ENCODE peak calls at places on chromosome 19, in seven cellular contexts. Z is aorta; T is CD8-positive, alpha-beta memory T cell; O is neuronal stem cell; H is astrocyte; X is mucosa of descending colon; F is uterus. D is an unnamed sample. For H3K4me1, the result is how much of the 10 kb centered on the place peaks cover.

GRCh38 chr19:16441661-16442071 is 30.1 kb downstream of the EPS15L1 start:
- DNase-seq in Z (no peak), T (no peak), O (peak), H (no peak), X (peak), F (no peak), D (no peak)

GRCh38 chr19:23481043-23481442 is 85.8 kb upstream of the ZNF91 start:
- DNase-seq in Z (no peak), T (no peak), O (no peak), H (no peak), X (no peak), F (no peak), D (no peak)

GRCh38 chr19:16791942-16792341 is 37.3 kb upstream of the SIN3B start:
- DNase-seq in Z (no peak), T (no peak), O (no peak), H (no peak), X (no peak), F (no peak), D (no peak)

GRCh38 chr19:11296264-11296663 is 304 bp downstream of the TSPAN16 start:
- DNase-seq in Z (no peak), T (no peak), O (no peak), H (no peak), X (no peak), F (peak), D (no peak)

GRCh38 chr19:55301459-55302331 is 17.9 kb downstream of the BRSK1 start:
- DNase-seq in Z (peak), T (peak), O (peak), H (peak), X (peak), F (peak), D (no peak)

GRCh38 chr19:38213911-38214625 is 10.0 kb downstream of the DPF1 start:
- DNase-seq in Z (no peak), T (peak), O (no peak), H (peak), X (no peak), F (no peak), D (no peak)

GRCh38 chr19:52444506-52444905 is 8.8 kb upstream of the ZNF578 start:
- DNase-seq in Z (no peak), T (no peak), O (no peak), H (no peak), X (no peak), F (no peak), D (no peak)

GRCh38 chr19:5436101-5436947 is 18.9 kb upstream of the ZNRF4 start:
- DNase-seq in Z (no peak), T (no peak), O (peak), H (peak), X (no peak), F (no peak), D (no peak)

DNA sequence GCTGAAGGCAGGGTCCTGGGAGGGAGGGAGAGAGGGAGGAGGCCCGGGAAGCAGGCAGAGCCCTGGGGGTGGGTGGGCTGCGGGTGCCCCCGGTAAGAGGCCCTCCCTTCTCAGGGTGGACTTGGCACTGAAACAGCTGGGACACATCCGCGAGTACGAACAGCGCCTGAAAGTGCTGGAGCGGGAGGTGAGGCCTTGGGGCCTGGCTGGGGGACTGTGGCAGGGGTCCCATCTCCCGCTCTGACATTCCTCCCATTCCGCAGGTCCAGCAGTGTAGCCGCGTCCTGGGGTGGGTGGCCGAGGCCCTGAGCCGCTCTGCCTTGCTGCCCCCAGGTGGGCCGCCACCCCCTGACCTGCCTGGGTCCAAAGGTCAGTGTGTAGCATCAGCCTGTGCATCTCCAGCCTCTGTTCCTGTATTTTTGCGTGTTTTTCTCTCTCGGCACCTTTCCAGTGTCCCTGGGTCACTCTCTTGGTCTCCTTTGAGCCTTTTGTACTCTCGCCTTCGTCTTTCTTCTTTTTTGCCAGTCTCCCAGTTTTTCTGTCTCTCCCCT is 53.4 kb downstream of the TRPM4 start:
- DNase-seq in Z (no peak), T (no peak), O (no peak), H (no peak), X (no peak), F (no peak), D (no peak)
- H3K4me1 ChIP-seq in Z (under half), T (under half), O (under half), H (under half), X (under half), F (under half), D (under half)

DNA sequence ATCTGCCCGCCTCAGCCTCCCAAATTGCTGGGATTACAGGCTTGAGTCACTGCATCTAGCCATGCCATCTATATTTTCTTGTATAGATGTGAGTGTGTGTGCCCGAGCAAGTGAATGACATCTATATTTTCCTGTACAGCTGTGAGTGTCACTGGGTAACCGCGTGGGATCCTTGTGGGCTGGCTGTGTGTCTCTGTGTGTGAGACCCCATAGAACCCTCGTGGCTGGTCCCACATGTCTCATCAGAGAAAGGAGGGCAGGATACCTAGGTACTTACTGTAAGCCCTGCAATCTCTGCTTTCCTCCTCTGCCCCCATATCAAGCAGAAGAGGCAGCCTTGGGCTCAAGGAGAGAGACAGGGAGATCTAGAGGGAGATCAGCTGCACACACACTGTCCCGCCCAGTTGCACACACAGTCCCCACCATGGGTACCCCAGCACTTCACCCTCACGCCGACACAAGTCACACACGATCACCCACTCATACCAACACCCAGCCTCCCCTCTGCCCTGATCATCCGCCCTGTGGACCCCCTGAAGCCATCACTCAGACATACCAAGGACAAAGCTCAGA is 658 bp downstream of the DENND1C start:
- DNase-seq in Z (no peak), T (no peak), O (no peak), H (no peak), X (no peak), F (no peak), D (no peak)
- H3K4me3 ChIP-seq in Z (no peak), T (peak), O (no peak), H (no peak), X (no peak), F (no peak), D (peak)

GRCh38 chr19:35142531-35143230 is 374 bp upstream of the FXYD7 start:
- DNase-seq in Z (peak), T (peak), O (no peak), H (no peak), X (peak), F (no peak), D (no peak)
- H3K4me1 ChIP-seq in Z (under half), T (under half), O (under half), H (under half), X (under half), F (under half), D (under half)

DNA sequence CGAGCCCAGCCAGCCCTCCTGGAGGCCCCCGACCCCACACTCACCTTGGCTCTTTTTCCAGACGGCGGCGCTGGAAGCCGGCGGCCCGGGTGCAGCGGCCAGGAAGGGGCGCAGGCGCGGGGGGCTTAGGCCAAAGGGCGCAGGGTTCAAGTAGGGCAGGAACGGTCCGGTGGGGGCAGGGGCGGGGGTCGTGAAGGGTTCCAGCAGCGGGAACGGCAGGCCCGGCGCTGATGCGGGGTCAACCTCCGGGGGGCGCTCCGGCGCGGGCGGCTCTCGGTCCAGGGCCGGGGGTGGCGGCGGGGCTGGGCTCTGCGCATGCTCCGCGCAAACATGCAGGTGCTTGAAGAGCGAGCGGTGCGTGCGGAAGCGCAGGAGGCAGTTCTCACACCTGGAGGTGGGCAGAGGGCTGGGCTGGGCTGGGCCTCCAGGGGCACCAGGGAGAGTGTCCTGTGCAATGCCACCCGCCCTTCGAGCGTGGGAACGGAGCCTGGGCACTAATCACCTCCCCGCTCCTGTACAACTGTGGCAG is 2.3 kb downstream of the ZNF414 start:
- DNase-seq in Z (no peak), T (no peak), O (no peak), H (no peak), X (peak), F (no peak), D (no peak)
- H3K4me3 ChIP-seq in Z (no peak), T (no peak), O (no peak), H (no peak), X (no peak), F (no peak), D (no peak)

DNA sequence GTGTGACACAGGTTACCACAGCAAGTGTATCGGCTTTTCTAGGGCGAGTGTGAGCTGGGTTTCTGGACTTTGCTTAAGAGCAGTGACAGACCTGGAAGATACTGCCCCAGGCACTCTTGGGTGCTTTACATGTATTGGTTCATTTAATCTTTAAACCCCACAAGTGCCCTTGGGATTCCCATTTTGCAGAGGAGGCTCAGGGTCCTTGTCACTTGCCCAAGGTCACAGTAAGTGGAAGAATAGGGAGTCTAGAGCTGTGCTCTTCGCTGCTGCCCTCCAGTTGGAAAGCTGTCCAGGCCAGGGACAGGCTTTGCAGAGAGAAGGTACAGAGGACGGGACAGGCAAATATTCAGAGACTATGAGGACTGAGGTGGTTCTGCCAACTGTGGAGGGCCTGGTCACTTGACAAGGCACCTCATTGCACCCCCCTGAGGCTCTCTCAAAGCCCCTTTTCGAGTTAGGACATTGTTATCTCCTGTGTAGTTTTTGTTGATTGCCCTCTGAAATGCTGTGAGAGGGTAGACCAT is 42.4 kb downstream of the BBC3 start:
- DNase-seq in Z (no peak), T (no peak), O (no peak), H (no peak), X (no peak), F (no peak), D (no peak)
- H3K4me1 ChIP-seq in Z (under half), T (half or more), O (under half), H (under half), X (under half), F (under half), D (under half)

GRCh38 chr19:4232614-4233281 is 3.4 kb downstream of the EBI3 start:
- DNase-seq in Z (no peak), T (no peak), O (no peak), H (no peak), X (no peak), F (no peak), D (no peak)

GRCh38 chr19:4228765-4229178 is 551 bp upstream of the EBI3 start:
- DNase-seq in Z (no peak), T (no peak), O (no peak), H (no peak), X (no peak), F (no peak), D (no peak)

GRCh38 chr19:4225902-4226301 is 3.4 kb upstream of the EBI3 start:
- DNase-seq in Z (no peak), T (no peak), O (no peak), H (no peak), X (no peak), F (no peak), D (no peak)

GRCh38 chr19:4227771-4228170 is 1.6 kb upstream of the EBI3 start:
- DNase-seq in Z (no peak), T (no peak), O (no peak), H (no peak), X (no peak), F (no peak), D (no peak)

DNA sequence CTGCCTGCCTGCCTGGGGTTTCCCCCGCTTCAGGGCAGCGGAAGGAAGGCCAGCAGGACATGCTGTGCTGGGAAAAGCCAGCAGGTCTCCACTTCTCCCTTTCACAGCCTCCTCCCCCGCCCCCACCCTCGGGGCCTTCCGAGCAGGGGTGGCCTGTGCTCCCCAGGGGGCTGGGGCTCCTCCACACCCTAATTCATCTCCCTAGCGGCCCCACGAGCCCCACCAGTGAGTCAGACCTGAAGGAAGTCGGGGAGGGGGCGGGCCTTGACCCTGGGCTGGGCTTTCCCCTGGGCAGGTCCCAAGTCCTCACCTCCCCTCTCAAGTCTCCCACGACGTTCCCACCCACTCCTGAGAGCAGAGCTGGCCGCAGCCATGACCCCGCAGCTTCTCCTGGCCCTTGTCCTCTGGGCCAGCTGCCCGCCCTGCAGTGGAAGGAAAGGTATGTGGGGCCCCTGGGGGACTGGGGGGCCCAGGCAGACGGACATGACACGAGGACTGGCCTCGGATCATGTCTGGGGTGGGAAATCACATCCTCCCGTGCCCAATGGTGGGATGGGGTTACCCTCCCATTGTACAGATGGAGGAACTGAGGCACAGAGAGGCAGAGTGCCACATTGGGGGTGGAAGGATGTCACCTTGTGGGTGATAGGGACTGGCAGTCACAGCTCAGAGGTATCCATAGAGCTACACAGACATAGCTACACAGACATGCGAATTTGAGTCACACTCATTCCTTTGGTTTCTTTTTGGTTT is at the start of gene EBI3:
- DNase-seq in Z (no peak), T (no peak), O (no peak), H (peak), X (no peak), F (no peak), D (no peak)
- H3K4me3 ChIP-seq in Z (no peak), T (no peak), O (no peak), H (no peak), X (no peak), F (no peak), D (no peak)

GRCh38 chr19:46954502-46955004 is 65.1 kb upstream of the NPAS1 start:
- DNase-seq in Z (peak), T (no peak), O (no peak), H (no peak), X (no peak), F (no peak), D (no peak)

GRCh38 chr19:46952874-46953273 is 66.8 kb upstream of the NPAS1 start:
- DNase-seq in Z (no peak), T (no peak), O (no peak), H (no peak), X (no peak), F (no peak), D (no peak)

GRCh38 chr19:46955813-46956371 is 63.7 kb upstream of the NPAS1 start:
- DNase-seq in Z (peak), T (no peak), O (no peak), H (no peak), X (no peak), F (no peak), D (no peak)

GRCh38 chr19:46955114-46955812 is 64.4 kb upstream of the NPAS1 start:
- DNase-seq in Z (peak), T (peak), O (no peak), H (peak), X (no peak), F (no peak), D (no peak)

GRCh38 chr19:46953955-46954501 is 65.6 kb upstream of the NPAS1 start:
- DNase-seq in Z (peak), T (no peak), O (no peak), H (no peak), X (no peak), F (no peak), D (no peak)
- H3K4me1 ChIP-seq in Z (under half), T (half or more), O (under half), H (under half), X (under half), F (under half), D (half or more)

GRCh38 chr19:31285744-31286143 is 63.5 kb downstream of the TSHZ3 start:
- DNase-seq in Z (no peak), T (no peak), O (no peak), H (peak), X (no peak), F (no peak), D (no peak)
- H3K4me3 ChIP-seq in Z (no peak), T (no peak), O (no peak), H (no peak), X (no peak), F (peak), D (no peak)

DNA sequence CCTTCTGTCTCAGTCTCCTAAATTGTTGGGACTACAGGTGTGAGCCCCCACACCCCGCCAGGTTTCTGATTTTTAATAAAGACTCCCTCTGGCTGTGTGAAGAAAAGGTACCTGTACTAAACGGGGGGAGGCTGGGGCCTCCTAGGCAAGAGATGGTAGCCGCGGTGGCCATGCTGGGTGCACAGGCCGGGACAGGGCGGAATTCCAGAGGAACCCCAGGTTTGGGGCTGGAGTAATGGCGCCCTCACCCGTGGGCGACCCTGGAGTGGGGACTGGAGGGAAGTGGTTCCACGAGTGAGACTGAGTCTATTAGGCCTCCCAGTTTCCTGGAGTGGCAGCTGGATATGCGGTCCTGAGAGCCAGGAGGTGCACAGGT is 1.6 kb upstream of the CBARP start:
- DNase-seq in Z (no peak), T (no peak), O (no peak), H (no peak), X (no peak), F (no peak), D (no peak)
- H3K4me1 ChIP-seq in Z (under half), T (under half), O (under half), H (under half), X (under half), F (under half), D (half or more)